ENCODE peak calls at places on chromosomes 1 and 21, in nine cellular contexts. B is stromal cell of bone marrow; X is iPS-NIHi11; T is lower leg skin; N is HS-27A; V is activated gamma-delta T cell; U is activated CD4-positive, alpha-beta T cell treated with anti-CD3 and anti-CD28 coated beads, Interleukin-2, amount 50 U/mL, for 24 hours; C is C1 segment of cervical spinal cord; R is effector CD8-positive, alpha-beta T cell. A is an unnamed sample.
A peak's percentile ranks its signal among the peaks of the same experiment; 100 is the strongest.

GRCh38 chr1:64882574-64883255 is 83.6 kb downstream of the JAK1 start:
- DNase-seq in N (no peak), C (no peak), U (no peak), X (no peak), B (no peak), T (no peak), R (no peak), V (no peak), A (no peak)

GRCh38 chr1:32926562-32926961 is 25.4 kb upstream of the TMEM54 start:
- DNase-seq in T (no peak), U (no peak), B (no peak), R (no peak), V (no peak), C (no peak), X (no peak), N (no peak), A (no peak)

GRCh38 chr1:64196074-64196869 is 7.2 kb upstream of the UBE2U start:
- DNase-seq in X (no peak), U (no peak), N (no peak), R (no peak), B (no peak), T (no peak), C (no peak), V (no peak), A (no peak)

GRCh38 chr1:19644761-19645543 is 841 bp downstream of the NBL1 start:
- DNase-seq in U (no peak), R (no peak), C (peak; percentile 19), N (no peak), V (no peak), B (no peak), T (no peak), X (peak; percentile 51), A (no peak)

GRCh38 chr1:2466834-2467554 is 9.1 kb upstream of the PLCH2 start:
- DNase-seq in V (no peak), X (peak; percentile 93), U (no peak), R (no peak), B (no peak), C (no peak), N (no peak), T (no peak), A (no peak)

GRCh38 chr1:182340233-182341058 is 51.1 kb downstream of the GLUL start:
- DNase-seq in B (peak; percentile 8), V (no peak), T (peak; percentile 82), U (no peak), N (no peak), X (no peak), R (no peak), C (no peak), A (no peak)

GRCh38 chr1:196196486-196196885 is 411.8 kb downstream of the KCNT2 start:
- DNase-seq in V (no peak), R (no peak), U (no peak), C (no peak), T (no peak), X (no peak), B (no peak), N (no peak), A (no peak)

GRCh38 chr1:95554408-95554807 is 320.4 kb downstream of the RWDD3 start:
- DNase-seq in U (no peak), B (no peak), C (no peak), V (no peak), R (no peak), N (no peak), X (no peak), T (no peak), A (no peak)

GRCh38 chr1:99659755-99660210 is 13.9 kb downstream of the PALMD start:
- DNase-seq in U (no peak), C (no peak), T (no peak), B (no peak), R (no peak), N (no peak), V (no peak), X (no peak), A (no peak)

GRCh38 chr1:215599418-215599817 is 32.3 kb downstream of the KCTD3 start:
- DNase-seq in R (no peak), C (no peak), X (no peak), N (no peak), V (no peak), U (no peak), T (no peak), B (no peak), A (no peak)

GRCh38 chr1:230696722-230697432 is 17.0 kb downstream of the AGT start:
- DNase-seq in B (no peak), T (no peak), N (no peak), R (no peak), X (no peak), C (no peak), V (no peak), U (no peak), A (no peak)

GRCh38 chr1:55593299-55593698 is 378.1 kb upstream of the USP24 start:
- DNase-seq in C (no peak), V (no peak), U (no peak), T (no peak), B (no peak), N (no peak), X (no peak), R (no peak), A (no peak)

GRCh38 chr21:37119421-37120218 is 46.6 kb downstream of the TTC3 start:
- DNase-seq in X (peak; percentile 34), R (no peak), U (no peak), V (no peak), B (no peak), C (no peak), N (no peak), T (no peak), A (no peak)

GRCh38 chr1:44225761-44226160 is 12.5 kb downstream of the DMAP1 start:
- DNase-seq in U (no peak), V (no peak), R (no peak), T (peak; percentile 17), B (no peak), X (no peak), C (no peak), N (no peak), A (no peak)

GRCh38 chr1:209404577-209404976 is 178.9 kb upstream of the CAMK1G start:
- DNase-seq in B (no peak), R (no peak), T (no peak), U (no peak), C (no peak), V (no peak), X (no peak), N (no peak), A (no peak)

GRCh38 chr21:39807738-39808137 is 59.5 kb upstream of the PCP4 start:
- DNase-seq in N (no peak), C (no peak), T (no peak), R (no peak), B (no peak), X (no peak), V (no peak), U (no peak), A (no peak)

GRCh38 chr1:107141491-107142369 is 891 bp downstream of the NTNG1 start:
- DNase-seq in T (no peak), R (no peak), X (peak; percentile 36), U (no peak), C (peak; percentile 3), B (peak; percentile 48), V (no peak), N (no peak), A (peak; percentile 20)

GRCh38 chr1:180267761-180268555 is 37.9 kb downstream of the LHX4 start:
- DNase-seq in X (no peak), T (peak; percentile 62), N (no peak), R (no peak), C (no peak), U (no peak), B (no peak), V (no peak), A (no peak)

GRCh38 chr1:102863704-102864103 is 244.6 kb downstream of the COL11A1 start:
- DNase-seq in C (no peak), T (no peak), V (no peak), X (no peak), B (no peak), R (no peak), U (no peak), N (no peak), A (no peak)

GRCh38 chr1:174160109-174160473 is 771 bp downstream of the RABGAP1L start:
- DNase-seq in V (peak; percentile 9), N (no peak), R (no peak), T (peak; percentile 89), B (peak; percentile 21), X (peak; percentile 43), U (no peak), C (peak; percentile 44), A (no peak)

GRCh38 chr1:59926381-59927243 is at the start of gene CYP2J2:
- DNase-seq in R (peak; percentile 6), T (peak; percentile 89), X (peak; percentile 76), B (no peak), U (no peak), N (no peak), V (no peak), C (peak; percentile 31), A (peak; percentile 15)

GRCh38 chr1:212737559-212737958 is 37.9 kb upstream of the BATF3 start:
- DNase-seq in V (no peak), R (no peak), X (no peak), U (no peak), B (no peak), C (no peak), T (no peak), N (no peak), A (no peak)

GRCh38 chr1:53694718-53695091 is 44.3 kb downstream of the GLIS1 start:
- DNase-seq in R (no peak), C (no peak), N (no peak), B (no peak), V (no peak), X (no peak), U (no peak), T (no peak), A (no peak)

A was measured in nucleus accumbens.